ENCODE peak calls at places on chromosomes 11 and 22, in four cellular contexts. F is HT-29; W is CD4-positive, alpha-beta memory T cell; A is memory B cell. M is an unnamed sample.

GRCh38 chr22:28297504-28297903 is 378.4 kb upstream of the PITPNB start:
- DNase-seq in F (no peak), W (no peak), A (no peak), M (no peak)

GRCh38 chr11:17391493-17392355 is 3.3 kb upstream of the KCNJ11 start:
- DNase-seq in F (no peak), W (no peak), A (no peak), M (no peak)

GRCh38 chr11:7964873-7965272 is 374 bp downstream of the NLRP10 start:
- DNase-seq in F (no peak), W (no peak), A (no peak), M (no peak)

GRCh38 chr22:24553597-24554315 is 1.2 kb downstream of the GUCD1 start:
- DNase-seq in F (no peak), W (no peak), A (peak; percentile 16), M (no peak)

GRCh38 chr11:20854214-20854613 is 184.8 kb downstream of the NELL1 start:
- DNase-seq in F (no peak), W (no peak), A (no peak), M (no peak)

GRCh38 chr11:87462171-87462570 is 424.4 kb downstream of the TMEM135 start:
- DNase-seq in F (no peak), W (no peak), A (no peak), M (no peak)

GRCh38 chr22:45968751-45969413 is 8.1 kb downstream of the WNT7B start:
- DNase-seq in F (no peak), W (no peak), A (no peak), M (no peak)

GRCh38 chr11:61533401-61533800 is 24.9 kb downstream of the LRRC10B start:
- DNase-seq in F (peak; percentile 26), W (no peak), A (no peak), M (no peak)

GRCh38 chr11:61345170-61345610 is 12.2 kb downstream of the TKFC start:
- DNase-seq in F (no peak), W (no peak), A (no peak), M (no peak)

GRCh38 chr11:64321533-64321932 is 3.6 kb downstream of the PRDX5 start:
- DNase-seq in F (peak; percentile 89), W (no peak), A (no peak), M (no peak)

GRCh38 chr11:132685174-132685611 is 847.1 kb downstream of the OPCML start:
- DNase-seq in F (no peak), W (no peak), A (no peak), M (no peak)

GRCh38 chr11:74030668-74031309 is 21.9 kb upstream of the UCP3 start:
- DNase-seq in F (no peak), W (no peak), A (no peak), M (no peak)

GRCh38 chr22:47160781-47161520 is 398.5 kb downstream of the TBC1D22A start:
- DNase-seq in F (no peak), W (no peak), A (no peak), M (no peak)

GRCh38 chr11:68335693-68336092 is 23.3 kb downstream of the LRP5 start:
- DNase-seq in F (no peak), W (no peak), A (no peak), M (no peak)

M was measured in GM12878.